ENCODE peak calls at places on chromosome X, in six cellular contexts. L is osteoblast, Q is neuronal stem cell, G is IMR-90, R is GM12878, M is SK-N-SH. E is an unnamed sample. For H3K9me3, the result is how much of the 10 kb centered on the place peaks cover.

GRCh38 chrX:47514553-47515235 is 31.7 kb upstream of the ZNF41 start:
- DNase-seq in L (no peak), Q (no peak), G (peak), R (no peak), M (no peak), E (no peak)

GRCh38 chrX:116246261-116246660 is 75.7 kb downstream of the AGTR2 start:
- DNase-seq in L (no peak), Q (no peak), G (no peak), R (no peak), M (no peak), E (no peak)

GRCh38 chrX:11269996-11270395 is 23.2 kb upstream of the AMELX start:
- DNase-seq in L (no peak), Q (no peak), G (no peak), R (no peak), M (no peak), E (no peak)

GRCh38 chrX:86195343-86195742 is 47.1 kb downstream of the DACH2 start:
- DNase-seq in L (no peak), Q (no peak), G (no peak), R (no peak), M (no peak), E (no peak)

GRCh38 chrX:33434256-33435092 is 223.1 kb upstream of the DMD start:
- DNase-seq in L (no peak), Q (peak), G (peak), R (no peak), M (peak), E (peak)

GRCh38 chrX:50068293-50068568 is 132.6 kb downstream of the AKAP4 start:
- DNase-seq in L (no peak), Q (no peak), G (no peak), R (no peak), M (no peak), E (no peak)

GRCh38 chrX:67684136-67684535 is 140.3 kb downstream of the AR start:
- DNase-seq in L (no peak), Q (no peak), G (no peak), R (no peak), M (no peak), E (no peak)

GRCh38 chrX:68599256-68600152 is 48.0 kb upstream of the STARD8 start:
- DNase-seq in L (peak), Q (no peak), G (peak), R (no peak), M (peak), E (no peak)

GRCh38 chrX:148536961-148537360 is 36.5 kb downstream of the AFF2 start:
- DNase-seq in L (no peak), Q (no peak), G (no peak), R (no peak), M (no peak), E (no peak)

GRCh38 chrX:9980927-9981326 is 13.8 kb downstream of the CLDN34 start:
- DNase-seq in L (no peak), Q (no peak), G (no peak), R (no peak), M (no peak), E (no peak)

GRCh38 chrX:24150051-24150790 is 692 bp downstream of the ZFX start:
- DNase-seq in L (peak), Q (peak), G (peak), R (peak), M (peak), E (peak)

GRCh38 chrX:134006484-134007161 is 21.2 kb upstream of the GPC3 start:
- DNase-seq in L (no peak), Q (no peak), G (no peak), R (no peak), M (no peak), E (no peak)

GRCh38 chrX:103585421-103586313 is at the start of gene TCEAL4:
- DNase-seq in L (peak), Q (no peak), G (no peak), R (no peak), M (peak), E (peak)

GRCh38 chrX:38806054-38806389 is 4.8 kb downstream of the MID1IP1 start:
- DNase-seq in L (no peak), Q (no peak), G (no peak), R (no peak), M (peak), E (no peak)

GRCh38 chrX:57596109-57596870 is 4.5 kb downstream of the ZXDB start:
- DNase-seq in L (peak), Q (no peak), G (no peak), R (no peak), M (peak), E (no peak)

GRCh38 chrX:82125103-82125502 is 923.2 kb downstream of the SH3BGRL start:
- DNase-seq in L (no peak), Q (no peak), G (no peak), R (no peak), M (no peak), E (no peak)

GRCh38 chrX:151790421-151791160 is 56.0 kb downstream of the CNGA2 start:
- DNase-seq in L (no peak), Q (no peak), G (no peak), R (no peak), M (no peak), E (no peak)

GRCh38 chrX:100625985-100626491 is 10.6 kb downstream of the TSPAN6 start:
- DNase-seq in L (no peak), Q (no peak), G (no peak), R (peak), M (no peak), E (no peak)

GRCh38 chrX:9240956-9241355 is 207.0 kb upstream of the FAM9B start:
- DNase-seq in L (no peak), Q (no peak), G (no peak), R (no peak), M (no peak), E (no peak)

GRCh38 chrX:74535211-74535621 is 79.2 kb downstream of the RLIM start:
- DNase-seq in L (no peak), Q (no peak), G (peak), R (no peak), M (peak), E (peak)

GRCh38 chrX:80876877-80877276 is 67.2 kb upstream of the BRWD3 start:
- DNase-seq in L (peak), Q (peak), G (peak), R (peak), M (peak), E (peak)

GRCh38 chrX:7133036-7133412 is 14.5 kb upstream of the STS start:
- DNase-seq in L (peak), Q (no peak), G (peak), R (no peak), M (no peak), E (no peak)

GRCh38 chrX:85992811-85993229 is 54.5 kb downstream of the CHM start:
- DNase-seq in L (no peak), Q (no peak), G (peak), R (no peak), M (no peak), E (no peak)

GRCh38 chrX:150680974-150681373 is 12.2 kb upstream of the MTMR1 start:
- DNase-seq in L (no peak), Q (no peak), G (peak), R (no peak), M (peak), E (peak)

GRCh38 chrX:3712870-3713224 is 602 bp downstream of the PRKX start:
- DNase-seq in L (peak), Q (no peak), G (no peak), R (no peak), M (no peak), E (no peak)

GRCh38 chrX:1009771-1010170 is 202.7 kb downstream of the CRLF2 start:
- DNase-seq in L (no peak), Q (no peak), G (no peak), R (no peak), M (no peak), E (no peak)
- H2AFZ ChIP-seq in L (no peak), Q (no peak), G (no peak), R (no peak), M (no peak), E (no peak)

DNA sequence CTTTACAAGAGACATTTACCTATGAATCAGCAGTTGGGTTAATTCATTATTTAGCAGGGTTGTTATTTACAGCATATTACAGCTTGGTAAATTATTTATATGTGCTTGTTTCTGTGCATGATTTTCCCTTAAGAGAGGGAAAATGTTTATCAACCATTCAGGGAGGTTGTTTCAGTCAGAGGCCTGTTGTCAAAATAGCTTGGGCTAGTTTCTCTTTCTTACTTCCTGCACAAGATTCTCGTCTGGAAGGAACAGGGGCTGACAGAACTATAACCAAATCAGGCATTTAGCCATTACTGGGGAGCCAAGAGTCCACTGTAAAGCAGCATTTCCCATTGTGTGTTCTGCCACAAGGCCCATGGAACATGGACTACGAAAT is 135.8 kb downstream of the HS6ST2 start:
- DNase-seq in L (no peak), Q (no peak), G (no peak), R (no peak), M (no peak), E (no peak)
- H3K4me2 ChIP-seq in L (no peak), Q (no peak), G (no peak), R (no peak), M (no peak), E (no peak)

DNA sequence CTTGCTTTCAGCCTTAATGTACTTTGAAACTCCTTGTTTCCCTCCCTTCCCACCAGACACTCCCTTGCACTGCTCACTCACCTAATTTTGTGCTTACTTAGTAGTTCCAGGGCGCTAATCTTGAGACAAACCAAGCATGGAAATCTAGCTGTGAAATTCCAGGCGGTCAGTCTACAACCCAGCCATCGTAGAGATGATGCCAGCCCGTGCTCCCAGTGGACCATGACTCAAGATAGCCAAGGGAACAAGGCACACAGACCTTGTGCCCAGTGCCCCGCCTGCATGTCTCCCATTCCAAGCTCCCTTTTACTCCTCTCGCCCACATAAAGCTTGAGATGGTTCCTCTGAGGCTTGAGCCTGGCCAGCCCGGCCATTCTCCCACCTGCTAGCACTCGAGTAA is 11.1 kb downstream of the TREX2 start:
- DNase-seq in L (peak), Q (no peak), G (no peak), R (no peak), M (no peak), E (no peak)
- H3K9me3 ChIP-seq in L (under half), Q (under half), G (under half), R (under half), M (under half), E (under half)

GRCh38 chrX:2650037-2650436 is 41.1 kb upstream of the CD99 start:
- DNase-seq in L (no peak), Q (no peak), G (no peak), R (no peak), M (no peak), E (no peak)
- H2AFZ ChIP-seq in L (no peak), Q (no peak), G (no peak), R (no peak), M (no peak), E (no peak)

DNA sequence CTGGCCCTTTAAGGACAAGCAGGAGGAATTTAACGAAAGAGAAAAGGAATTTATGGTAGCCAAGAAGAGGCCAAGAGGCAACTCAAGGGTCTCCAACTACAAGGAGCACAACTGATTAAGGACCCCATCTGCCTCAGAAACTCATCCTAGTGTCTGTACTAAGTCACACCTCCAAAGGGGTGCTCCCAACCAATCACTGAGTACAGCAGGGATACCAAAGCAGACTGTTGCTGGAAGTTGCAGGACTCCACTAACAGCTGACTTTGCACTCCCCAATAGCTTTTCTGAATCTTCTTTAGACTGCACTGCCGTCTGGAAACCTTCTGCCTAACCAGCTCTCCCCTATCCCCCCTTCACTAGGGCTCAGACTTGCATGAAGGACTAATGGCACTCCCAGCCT is 50.6 kb downstream of the ATP11C start:
- DNase-seq in L (peak), Q (no peak), G (no peak), R (no peak), M (no peak), E (no peak)
- H3K4me2 ChIP-seq in L (peak), Q (no peak), G (peak), R (no peak), M (peak), E (no peak)

DNA sequence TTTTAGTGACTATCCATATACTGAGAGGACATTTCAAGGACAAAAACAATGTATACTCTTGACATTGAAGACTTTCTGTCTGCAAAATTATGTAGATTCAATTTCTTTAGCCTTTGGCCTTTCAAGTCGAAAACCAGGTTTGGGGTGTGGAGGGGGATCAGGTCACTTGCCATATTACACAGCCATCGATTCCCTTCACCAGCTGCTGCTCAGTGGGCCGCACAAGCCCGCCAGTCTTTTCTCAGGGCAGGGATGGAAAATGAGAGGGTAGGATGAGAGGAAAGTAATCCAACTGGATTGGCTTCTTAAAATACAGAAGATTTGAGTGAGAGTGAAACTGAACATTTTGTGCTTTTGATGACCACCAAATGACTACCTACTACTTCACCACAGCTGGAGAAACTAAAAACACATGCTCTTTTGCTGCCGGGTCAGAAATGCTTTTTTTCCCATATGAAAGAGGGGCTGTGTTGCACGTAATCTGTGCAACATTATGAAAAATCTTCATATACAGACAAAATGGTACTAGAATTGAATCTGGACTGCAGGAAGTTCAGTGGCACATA is 51.4 kb downstream of the FHL1 start:
- DNase-seq in L (no peak), Q (no peak), G (no peak), R (no peak), M (no peak), E (no peak)
- H3K9me3 ChIP-seq in L (under half), Q (under half), G (under half), R (under half), M (under half), E (under half)

GRCh38 chrX:13256562-13256961 is 63.3 kb downstream of the ATXN3L start:
- DNase-seq in L (no peak), Q (no peak), G (no peak), R (peak), M (no peak), E (no peak)

GRCh38 chrX:13254870-13255269 is 65.0 kb downstream of the ATXN3L start:
- DNase-seq in L (no peak), Q (no peak), G (no peak), R (no peak), M (no peak), E (no peak)

GRCh38 chrX:13253223-13253622 is 66.6 kb downstream of the ATXN3L start:
- DNase-seq in L (no peak), Q (no peak), G (no peak), R (peak), M (no peak), E (no peak)

GRCh38 chrX:13252726-13253125 is 67.1 kb downstream of the ATXN3L start:
- DNase-seq in L (peak), Q (no peak), G (peak), R (no peak), M (no peak), E (no peak)

GRCh38 chrX:13254076-13254785 is 65.6 kb downstream of the ATXN3L start:
- DNase-seq in L (no peak), Q (no peak), G (peak), R (peak), M (no peak), E (peak)
- H2AFZ ChIP-seq in L (no peak), Q (no peak), G (no peak), R (peak), M (no peak), E (peak)

GRCh38 chrX:123267220-123267619 is 83.1 kb downstream of the GRIA3 start:
- DNase-seq in L (no peak), Q (no peak), G (no peak), R (no peak), M (no peak), E (no peak)

DNA sequence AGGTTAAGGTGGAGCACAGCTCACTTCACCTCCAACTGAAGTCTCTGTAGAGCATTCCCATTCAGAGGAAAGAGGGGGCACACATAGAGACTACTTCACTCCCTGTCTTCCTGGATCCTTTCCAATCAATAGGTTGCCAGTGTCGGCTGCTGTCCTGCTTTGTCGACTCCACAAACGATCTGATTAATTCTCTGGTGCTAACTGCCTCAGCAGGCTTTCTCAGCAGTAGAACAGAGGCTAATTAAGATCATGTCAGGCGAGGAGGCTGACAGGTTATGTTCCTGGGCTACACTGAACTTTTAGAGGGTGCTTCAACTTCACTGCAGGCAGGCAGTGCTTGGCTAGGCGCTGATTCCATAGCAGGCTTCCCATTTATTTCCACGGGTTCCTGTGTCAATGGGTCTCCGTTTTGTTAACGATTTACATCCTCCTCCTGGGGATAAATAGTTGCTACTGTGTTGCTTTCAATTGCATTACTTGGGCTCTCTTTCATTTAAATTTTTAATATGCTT is 79.2 kb downstream of the GRIA3 start:
- DNase-seq in L (no peak), Q (peak), G (no peak), R (no peak), M (no peak), E (peak)
- H3K4me2 ChIP-seq in L (no peak), Q (peak), G (no peak), R (no peak), M (no peak), E (peak)

DNA sequence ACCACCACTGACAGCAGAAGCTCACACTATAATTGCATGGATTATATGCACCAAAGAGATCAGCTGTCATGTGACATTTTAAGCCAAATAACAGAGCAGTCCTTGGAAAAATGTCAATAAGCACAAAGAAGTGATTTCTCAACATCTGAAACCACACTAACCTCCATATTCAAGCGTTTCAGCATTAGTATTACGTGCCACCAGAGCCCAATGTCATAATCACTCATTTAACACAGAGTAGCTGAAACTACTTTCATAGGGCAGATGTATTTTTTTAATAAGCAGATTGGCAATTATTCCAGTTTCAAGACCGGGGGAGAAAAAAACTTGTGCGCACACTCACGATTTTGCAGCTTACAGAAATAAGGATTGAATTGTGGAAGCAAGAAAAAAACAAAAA is 76.6 kb downstream of the SH3KBP1 start:
- DNase-seq in L (no peak), Q (no peak), G (peak), R (no peak), M (no peak), E (no peak)
- H3K9me3 ChIP-seq in L (under half), Q (under half), G (under half), R (under half), M (under half), E (under half)

DNA sequence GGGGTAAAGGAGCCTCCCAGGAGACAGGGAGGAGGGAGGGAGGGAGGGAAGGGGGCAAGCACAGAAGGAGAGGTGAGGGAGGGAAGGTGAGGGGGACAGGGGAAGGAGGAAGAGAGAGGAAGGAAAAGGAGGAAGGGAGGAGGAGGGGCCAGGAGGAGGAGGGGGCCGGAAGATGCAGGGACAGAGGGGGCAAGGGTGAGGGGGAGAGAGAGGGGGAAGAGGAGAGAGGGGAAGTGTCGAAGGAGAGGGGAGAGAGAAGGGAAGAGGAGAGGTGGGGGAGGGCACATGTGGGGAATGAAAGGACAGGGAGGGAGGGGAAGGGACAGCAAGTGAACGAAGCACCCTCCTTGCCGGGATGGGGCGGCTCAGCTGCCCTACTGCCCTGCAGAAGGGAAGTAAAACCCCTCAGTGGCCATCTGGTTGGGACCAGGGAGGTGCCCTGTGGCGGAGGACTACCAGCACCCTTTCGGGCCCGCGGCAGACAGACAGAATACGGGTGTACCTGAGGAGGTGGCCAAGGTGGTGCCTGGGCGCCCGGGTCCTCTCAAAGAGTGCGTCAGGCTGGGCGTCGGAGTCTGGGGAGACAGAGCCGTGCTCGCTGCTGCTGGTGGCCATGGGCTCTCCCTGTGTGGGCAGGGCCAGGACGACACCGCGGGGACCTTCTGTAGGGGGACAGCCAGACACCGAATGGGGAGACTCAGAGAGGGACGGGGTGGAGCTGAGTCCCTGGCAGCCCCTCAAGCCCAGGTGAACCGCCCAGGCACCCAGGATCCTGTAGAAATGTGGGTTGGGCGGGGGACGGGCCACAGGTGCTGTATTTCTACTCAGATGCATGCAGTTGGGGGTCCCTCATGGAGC is 29.5 kb downstream of the PDHA1 start:
- DNase-seq in L (no peak), Q (no peak), G (no peak), R (no peak), M (no peak), E (peak)
- H2AFZ ChIP-seq in L (no peak), Q (peak), G (peak), R (no peak), M (peak), E (peak)